ENCODE peak calls at places on chromosomes 7 and 10, in ten cellular contexts. O is HFFc6, Z is cardiac muscle cell, D is hepatocyte, P is Calu3, F is neural crest cell, T is RWPE1, K is BE2C, G is choroid plexus epithelial cell, S is tibial nerve. N is an unnamed sample.

GRCh38 chr7:125857606-125858005 is 928.0 kb upstream of the POT1 start:
- DNase-seq in O (no peak), Z (no peak), D (no peak), P (no peak), F (no peak), T (no peak), K (no peak), G (peak; percentile 78), S (no peak), N (no peak)

GRCh38 chr10:71419750-71420149 is 23.0 kb downstream of the CDH23 start:
- DNase-seq in O (no peak), Z (no peak), D (no peak), P (no peak), F (no peak), T (no peak), K (no peak), G (no peak), S (no peak), N (no peak)

GRCh38 chr7:64541438-64542359 is 21.2 kb downstream of the ZNF680 start:
- DNase-seq in O (peak; percentile 80), Z (peak; percentile 83), D (no peak), P (no peak), F (no peak), T (no peak), K (no peak), G (peak; percentile 79), S (no peak), N (no peak)

GRCh38 chr7:28754027-28754426 is 204.1 kb downstream of the TRIL start:
- DNase-seq in O (peak; percentile 5), Z (peak; percentile 49), D (no peak), P (peak; percentile 24), F (peak; percentile 40), T (no peak), K (no peak), G (peak; percentile 61), S (peak; percentile 52), N (no peak)

GRCh38 chr7:100022621-100023020 is 7.2 kb downstream of the ZKSCAN1 start:
- DNase-seq in O (no peak), Z (no peak), D (peak; percentile 52), P (no peak), F (no peak), T (peak; percentile 61), K (no peak), G (no peak), S (no peak), N (no peak)

GRCh38 chr7:47725031-47725780 is 143.3 kb upstream of the TNS3 start:
- DNase-seq in O (no peak), Z (no peak), D (no peak), P (peak; percentile 91), F (no peak), T (peak; percentile 31), K (no peak), G (peak; percentile 37), S (no peak), N (no peak)

GRCh38 chr7:101678713-101679112 is 49.6 kb upstream of the MYL10 start:
- DNase-seq in O (peak; percentile 58), Z (peak; percentile 37), D (no peak), P (no peak), F (no peak), T (no peak), K (no peak), G (peak; percentile 24), S (no peak), N (no peak)

GRCh38 chr10:26914898-26915297 is 54.1 kb upstream of the ABI1 start:
- DNase-seq in O (peak; percentile 15), Z (no peak), D (no peak), P (no peak), F (no peak), T (no peak), K (no peak), G (no peak), S (no peak), N (no peak)

DNA sequence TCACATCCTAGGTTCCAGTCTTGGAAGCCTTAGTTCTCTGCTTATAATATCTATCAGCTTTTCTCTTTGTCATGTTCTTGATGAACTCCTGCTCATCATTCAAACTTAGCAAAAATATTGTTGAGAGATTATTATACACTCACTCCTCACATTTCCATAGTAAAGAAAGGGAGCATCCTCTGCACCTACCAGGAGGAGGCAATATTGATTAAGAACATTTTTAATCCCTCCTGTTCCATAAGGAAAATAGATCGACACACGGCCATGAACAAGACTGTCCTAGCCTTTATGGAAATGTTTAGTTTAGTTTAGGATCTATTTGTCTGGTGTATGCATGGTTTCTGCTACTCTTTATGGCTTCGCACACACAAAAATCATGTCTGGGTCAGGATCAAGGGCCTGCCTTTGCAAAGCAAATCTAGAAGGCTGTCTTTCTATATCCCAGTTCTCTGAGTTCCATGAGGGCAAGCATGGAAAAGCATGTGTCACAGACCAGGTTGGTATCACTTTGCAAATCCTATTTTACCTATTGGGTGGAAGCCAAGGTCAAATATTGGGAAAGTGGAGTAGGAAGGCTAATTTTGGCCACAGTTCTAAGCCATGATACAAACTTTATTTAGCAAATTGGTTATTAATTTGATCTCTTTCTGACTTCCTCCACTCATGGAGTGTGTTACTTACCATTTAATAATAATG is 164.4 kb downstream of the MDFIC start:
- DNase-seq in O (no peak), Z (no peak), D (no peak), P (no peak), F (no peak), T (no peak), K (no peak), G (no peak), S (no peak), N (no peak)
- TF ChIP-seq CTCF in O (peak; percentile 17), Z (no peak), D (no peak), P (no peak), F (no peak), T (no peak), K (no peak), G (no peak), S (no peak), N (no peak)

GRCh38 chr10:102394801-102395676 is 466 bp upstream of the NFKB2 start:
- DNase-seq in O (no peak), Z (peak; percentile 91), D (peak; percentile 96), P (peak; percentile 88), F (peak; percentile 83), T (peak; percentile 95), K (peak; percentile 85), G (peak; percentile 90), S (peak; percentile 89), N (peak; percentile 79)

GRCh38 chr10:102394079-102394800 is 1.3 kb upstream of the NFKB2 start:
- DNase-seq in O (peak; percentile 83), Z (peak; percentile 95), D (peak; percentile 97), P (peak; percentile 94), F (peak; percentile 87), T (peak; percentile 97), K (peak; percentile 89), G (peak; percentile 94), S (peak; percentile 89), N (peak; percentile 81)

GRCh38 chr10:102392306-102392705 is 3.2 kb upstream of the NFKB2 start:
- DNase-seq in O (no peak), Z (no peak), D (no peak), P (no peak), F (no peak), T (no peak), K (no peak), G (no peak), S (no peak), N (no peak)

GRCh38 chr10:102395677-102396197 is at the start of gene NFKB2:
- DNase-seq in O (peak; percentile 65), Z (no peak), D (peak; percentile 70), P (no peak), F (no peak), T (no peak), K (no peak), G (peak; percentile 42), S (no peak), N (no peak)

DNA sequence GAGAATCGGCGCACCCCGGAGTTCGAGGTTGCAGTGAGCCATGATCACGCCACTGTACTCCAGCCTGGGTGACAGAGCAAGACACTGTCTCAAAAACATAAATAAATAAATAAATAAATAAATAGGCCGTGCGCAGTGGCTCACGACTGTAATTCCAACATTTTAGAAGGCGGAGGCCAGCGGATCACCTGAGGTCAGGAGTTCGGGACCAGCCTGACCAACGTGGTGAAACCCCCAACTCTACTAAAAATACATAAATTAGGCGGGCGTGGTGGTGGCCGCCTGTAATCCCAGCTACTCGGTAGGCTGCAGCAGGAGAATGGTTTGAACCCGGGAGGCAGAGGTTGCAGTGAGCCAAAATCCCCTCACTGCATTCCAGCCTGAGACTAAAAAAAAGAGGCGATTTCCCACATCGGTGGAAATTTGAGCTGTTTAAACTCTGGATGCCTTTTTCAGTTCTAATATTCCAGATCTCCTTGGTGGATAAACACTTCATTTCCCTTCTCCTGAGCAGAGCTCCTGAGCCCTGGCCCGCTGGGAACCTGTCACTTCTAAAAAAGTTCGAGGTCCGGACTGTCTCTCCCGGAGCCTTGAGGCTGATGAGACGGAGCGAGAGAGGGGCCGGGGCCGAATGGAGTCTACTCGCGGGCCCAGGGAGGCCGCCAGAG is 2.0 kb upstream of the NFKB2 start:
- DNase-seq in O (no peak), Z (no peak), D (no peak), P (no peak), F (no peak), T (no peak), K (no peak), G (no peak), S (no peak), N (no peak)
- TF ChIP-seq CTCF in O (no peak), Z (peak; percentile 88), D (peak; percentile 98), P (peak; percentile 78), F (no peak), T (peak; percentile 93), K (peak; percentile 78), G (peak; percentile 84), S (no peak), N (no peak)

GRCh38 chr10:78231327-78231726 is 197.7 kb downstream of the RPS24 start:
- DNase-seq in O (no peak), Z (no peak), D (no peak), P (no peak), F (no peak), T (no peak), K (no peak), G (no peak), S (no peak), N (no peak)

GRCh38 chr10:78229950-78230675 is 196.4 kb downstream of the RPS24 start:
- DNase-seq in O (no peak), Z (no peak), D (no peak), P (no peak), F (no peak), T (no peak), K (no peak), G (no peak), S (no peak), N (no peak)

GRCh38 chr10:78236416-78237015 is 202.9 kb downstream of the RPS24 start:
- DNase-seq in O (no peak), Z (no peak), D (no peak), P (no peak), F (no peak), T (no peak), K (no peak), G (no peak), S (no peak), N (no peak)

GRCh38 chr10:78231930-78232329 is 198.3 kb downstream of the RPS24 start:
- DNase-seq in O (no peak), Z (peak; percentile 52), D (peak; percentile 32), P (peak; percentile 18), F (no peak), T (no peak), K (no peak), G (peak; percentile 52), S (peak; percentile 44), N (no peak)
- TF ChIP-seq CTCF in O (peak; percentile 68), Z (peak; percentile 33), D (peak; percentile 32), P (peak; percentile 12), F (peak; percentile 28), T (no peak), K (peak; percentile 13), G (peak; percentile 62), S (no peak), N (peak; percentile 22)

DNA sequence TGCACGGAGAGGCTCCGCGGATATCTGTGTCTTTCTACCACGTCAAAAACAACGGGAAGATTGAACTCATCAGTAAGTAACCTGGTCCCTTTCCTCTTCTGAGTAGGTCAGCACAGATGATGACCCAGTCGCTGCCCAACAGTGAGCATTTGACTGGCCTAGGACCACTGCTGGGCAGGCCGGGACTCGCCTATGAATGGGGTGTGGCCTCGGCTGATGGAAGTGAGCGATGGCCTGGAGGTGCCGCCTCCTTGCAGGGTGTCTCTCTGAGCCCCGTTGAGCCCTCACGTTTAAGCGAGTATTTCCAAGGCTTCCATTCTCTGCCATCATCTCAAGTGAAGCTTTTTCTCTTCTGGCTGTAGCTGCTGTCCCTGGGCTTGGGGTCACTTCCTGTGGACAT is 18.1 kb downstream of the EIF3B start:
- DNase-seq in O (no peak), Z (no peak), D (no peak), P (no peak), F (no peak), T (no peak), K (no peak), G (no peak), S (no peak), N (no peak)
- TF ChIP-seq CTCF in O (no peak), Z (no peak), D (no peak), P (no peak), F (no peak), T (no peak), K (no peak), G (no peak), S (no peak), N (no peak)